ENCODE peak calls at places on chromosomes 4 and X, in nine cellular contexts. L is gastrocnemius medialis; P is stimulated activated CD8-positive, alpha-beta memory T cell treated with anti-CD3 and anti-CD28 coated beads, Interleukin-7, amount 100 ng/mL, for 24 hours; Z is ovary; T is tibial nerve; X is HS-5; G is naive thymus-derived CD8-positive, alpha-beta T cell; D is RWPE1; B is NCI-H2029. N is an unnamed sample.

GRCh38 chrX:15398874-15399273 is 14.7 kb upstream of the VEGFD start:
- DNase-seq in Z (no peak), L (no peak), B (no peak), P (no peak), G (no peak), T (no peak), X (no peak), D (no peak), N (no peak)

GRCh38 chr4:86400216-86400615 is 40.4 kb upstream of the MAPK10 start:
- DNase-seq in B (no peak), Z (no peak), P (no peak), G (no peak), T (no peak), D (no peak), X (no peak), L (no peak), N (no peak)

GRCh38 chr4:118351851-118352827 is 664 bp downstream of the PRSS12 start:
- DNase-seq in D (peak; percentile 7), B (peak; percentile 35), P (no peak), L (no peak), G (no peak), X (no peak), Z (no peak), T (peak; percentile 24), N (no peak)

GRCh38 chr4:8525383-8526120 is 54.6 kb upstream of the GPR78 start:
- DNase-seq in T (no peak), D (no peak), Z (peak; percentile 61), B (no peak), X (peak; percentile 52), P (no peak), L (no peak), G (no peak), N (no peak)

GRCh38 chr4:68361146-68361589 is 11.3 kb upstream of the YTHDC1 start:
- DNase-seq in P (no peak), B (no peak), L (no peak), X (peak; percentile 68), D (peak; percentile 49), T (no peak), Z (no peak), G (no peak), N (peak; percentile 95)

GRCh38 chrX:103565752-103566151 is 19.6 kb upstream of the TCEAL4 start:
- DNase-seq in D (no peak), P (no peak), T (no peak), Z (no peak), G (no peak), X (peak; percentile 30), B (no peak), L (no peak), N (peak; percentile 67)

GRCh38 chr4:7435411-7436095 is 823 bp upstream of the PSAPL1 start:
- DNase-seq in T (no peak), L (no peak), P (no peak), B (no peak), Z (no peak), G (no peak), D (no peak), X (no peak), N (no peak)

GRCh38 chrX:43961699-43962098 is 11.5 kb downstream of the NDP start:
- DNase-seq in D (no peak), Z (no peak), P (no peak), L (no peak), G (no peak), X (no peak), B (no peak), T (no peak), N (no peak)

GRCh38 chrX:16870861-16871584 is 861 bp upstream of the RBBP7 start:
- DNase-seq in X (no peak), P (no peak), T (peak; percentile 5), D (no peak), B (no peak), G (no peak), L (peak; percentile 50), Z (peak; percentile 22), N (no peak)

GRCh38 chr4:182829196-182829595 is 88.0 kb downstream of the DCTD start:
- DNase-seq in G (no peak), L (no peak), B (no peak), D (no peak), X (no peak), T (no peak), Z (no peak), P (no peak), N (no peak)

GRCh38 chr4:2340272-2341061 is 78.0 kb downstream of the ZFYVE28 start:
- DNase-seq in B (no peak), P (no peak), L (no peak), G (no peak), Z (no peak), X (no peak), T (no peak), D (no peak), N (no peak)

GRCh38 chr4:109861271-109861670 is 13.4 kb downstream of the LRIT3 start:
- DNase-seq in T (no peak), X (no peak), Z (no peak), D (no peak), B (no peak), G (no peak), P (no peak), L (no peak), N (no peak)

GRCh38 chrX:96770315-96770714 is 85.7 kb downstream of the DIAPH2 start:
- DNase-seq in T (no peak), B (no peak), X (no peak), L (no peak), P (no peak), G (no peak), Z (no peak), D (peak; percentile 1), N (no peak)

GRCh38 chrX:17814557-17814956 is 46.5 kb downstream of the RAI2 start:
- DNase-seq in T (no peak), L (no peak), G (no peak), Z (no peak), X (peak; percentile 24), P (no peak), B (no peak), D (peak; percentile 4), N (peak; percentile 3)

GRCh38 chr4:49032440-49033161 is 46.5 kb downstream of the CWH43 start:
- DNase-seq in B (no peak), P (no peak), T (no peak), D (peak; percentile 46), L (no peak), Z (no peak), G (no peak), X (peak; percentile 2), N (peak; percentile 11)

GRCh38 chr4:184286346-184286745 is 68.7 kb upstream of the ENPP6 start:
- DNase-seq in X (no peak), T (peak; percentile 5), L (no peak), G (no peak), P (no peak), Z (peak; percentile 43), D (no peak), B (no peak), N (no peak)

GRCh38 chrX:47854474-47854873 is 17.8 kb downstream of the ZNF81 start:
- DNase-seq in Z (peak; percentile 31), G (no peak), X (no peak), L (no peak), P (no peak), T (peak; percentile 16), B (no peak), D (no peak), N (peak; percentile 4)

GRCh38 chr4:96525901-96526300 is 686.0 kb downstream of the PDHA2 start:
- DNase-seq in P (no peak), T (no peak), G (no peak), B (peak; percentile 47), Z (no peak), X (no peak), D (no peak), L (no peak), N (peak; percentile 6)

GRCh38 chrX:3425031-3425430 is 78.6 kb upstream of the MXRA5 start:
- DNase-seq in L (no peak), P (no peak), G (no peak), B (no peak), Z (no peak), D (no peak), T (no peak), X (no peak), N (no peak)

GRCh38 chrX:131821945-131822622 is 201.0 kb upstream of the STK26 start:
- DNase-seq in L (no peak), X (no peak), Z (peak; percentile 73), P (no peak), T (no peak), G (no peak), D (no peak), B (no peak), N (no peak)

GRCh38 chrX:24242649-24243556 is 71.0 kb downstream of the SUPT20HL2 start:
- DNase-seq in P (no peak), G (no peak), D (no peak), Z (peak; percentile 27), X (no peak), T (peak; percentile 71), L (peak; percentile 80), B (no peak), N (no peak)

GRCh38 chr4:181006509-181007290 is 1236.5 kb upstream of the TENM3 start:
- DNase-seq in G (no peak), X (no peak), Z (no peak), P (no peak), D (no peak), L (no peak), B (no peak), T (no peak), N (no peak)

GRCh38 chr4:76803522-76803921 is 94.4 kb downstream of the SOWAHB start:
- DNase-seq in B (no peak), T (peak; percentile 33), L (no peak), D (peak; percentile 95), Z (no peak), X (peak; percentile 52), P (no peak), G (no peak), N (peak; percentile 83)

GRCh38 chr4:15162465-15163283 is 160.4 kb downstream of the CPEB2 start:
- DNase-seq in B (peak; percentile 11), Z (no peak), L (no peak), G (no peak), P (no peak), T (no peak), D (peak; percentile 5), X (no peak), N (peak; percentile 23)